ENCODE peak calls at places on chromosome 3, in nine cellular contexts. One of them, this sample, is unnamed.
A peak's percentile ranks its signal among the peaks of the same experiment; 100 is the strongest.

GRCh38 chr3:44835684-44836083 is 26.0 kb upstream of the TMEM42 start:
- DNase-seq in mesothelial cell of epicardium: no peak
- DNase-seq in osteocyte: no peak
- DNase-seq in fibroblast of lung: no peak
- DNase-seq in mammary epithelial cell: no peak
- DNase-seq in fibroblast of mammary gland: no peak
- DNase-seq in GM23338: no peak
- DNase-seq in adrenal gland: no peak
- DNase-seq in natural killer cell: no peak
- DNase-seq in this sample: no peak

GRCh38 chr3:115961390-115961789 is 338.1 kb downstream of the GAP43 start:
- DNase-seq in mesothelial cell of epicardium: no peak
- DNase-seq in osteocyte: no peak
- DNase-seq in fibroblast of lung: no peak
- DNase-seq in mammary epithelial cell: peak; percentile 11
- DNase-seq in fibroblast of mammary gland: peak; percentile 53
- DNase-seq in GM23338: no peak
- DNase-seq in adrenal gland: no peak
- DNase-seq in natural killer cell: no peak
- DNase-seq in this sample: no peak

GRCh38 chr3:63611382-63611781 is 41.1 kb upstream of the SNTN start:
- DNase-seq in mesothelial cell of epicardium: no peak
- DNase-seq in osteocyte: no peak
- DNase-seq in fibroblast of lung: no peak
- DNase-seq in mammary epithelial cell: no peak
- DNase-seq in fibroblast of mammary gland: peak; percentile 4
- DNase-seq in GM23338: no peak
- DNase-seq in adrenal gland: peak; percentile 20
- DNase-seq in natural killer cell: no peak
- DNase-seq in this sample: peak; percentile 9

GRCh38 chr3:71035314-71035713 is 548.2 kb downstream of the FOXP1 start:
- DNase-seq in mesothelial cell of epicardium: no peak
- DNase-seq in osteocyte: no peak
- DNase-seq in fibroblast of lung: peak; percentile 68
- DNase-seq in mammary epithelial cell: no peak
- DNase-seq in fibroblast of mammary gland: peak; percentile 45
- DNase-seq in GM23338: no peak
- DNase-seq in adrenal gland: no peak
- DNase-seq in natural killer cell: no peak
- DNase-seq in this sample: peak; percentile 58

GRCh38 chr3:46010519-46011113 is 15.0 kb upstream of the FYCO1 start:
- DNase-seq in mesothelial cell of epicardium: no peak
- DNase-seq in osteocyte: no peak
- DNase-seq in fibroblast of lung: no peak
- DNase-seq in mammary epithelial cell: no peak
- DNase-seq in fibroblast of mammary gland: no peak
- DNase-seq in GM23338: no peak
- DNase-seq in adrenal gland: no peak
- DNase-seq in natural killer cell: no peak
- DNase-seq in this sample: no peak

GRCh38 chr3:196813903-196814302 is 53.8 kb upstream of the SENP5 start:
- DNase-seq in mesothelial cell of epicardium: no peak
- DNase-seq in osteocyte: no peak
- DNase-seq in fibroblast of lung: peak; percentile 20
- DNase-seq in mammary epithelial cell: no peak
- DNase-seq in fibroblast of mammary gland: peak; percentile 16
- DNase-seq in GM23338: no peak
- DNase-seq in adrenal gland: no peak
- DNase-seq in natural killer cell: no peak
- DNase-seq in this sample: no peak

GRCh38 chr3:28791713-28792255 is 443.2 kb upstream of the AZI2 start:
- DNase-seq in mesothelial cell of epicardium: no peak
- DNase-seq in osteocyte: no peak
- DNase-seq in fibroblast of lung: no peak
- DNase-seq in mammary epithelial cell: no peak
- DNase-seq in fibroblast of mammary gland: no peak
- DNase-seq in GM23338: peak; percentile 28
- DNase-seq in adrenal gland: no peak
- DNase-seq in natural killer cell: no peak
- DNase-seq in this sample: no peak

GRCh38 chr3:128867200-128868125 is 12.0 kb upstream of the ACAD9 start:
- DNase-seq in mesothelial cell of epicardium: no peak
- DNase-seq in osteocyte: no peak
- DNase-seq in fibroblast of lung: peak; percentile 14
- DNase-seq in mammary epithelial cell: peak; percentile 52
- DNase-seq in fibroblast of mammary gland: no peak
- DNase-seq in GM23338: no peak
- DNase-seq in adrenal gland: no peak
- DNase-seq in natural killer cell: no peak
- DNase-seq in this sample: peak; percentile 65

GRCh38 chr3:49699281-49699723 is 9.9 kb downstream of the RNF123 start:
- DNase-seq in mesothelial cell of epicardium: no peak
- DNase-seq in osteocyte: no peak
- DNase-seq in fibroblast of lung: no peak
- DNase-seq in mammary epithelial cell: no peak
- DNase-seq in fibroblast of mammary gland: no peak
- DNase-seq in GM23338: no peak
- DNase-seq in adrenal gland: no peak
- DNase-seq in natural killer cell: no peak
- DNase-seq in this sample: no peak

GRCh38 chr3:180223268-180223667 is 186.5 kb upstream of the PEX5L start:
- DNase-seq in mesothelial cell of epicardium: no peak
- DNase-seq in osteocyte: no peak
- DNase-seq in fibroblast of lung: no peak
- DNase-seq in mammary epithelial cell: no peak
- DNase-seq in fibroblast of mammary gland: no peak
- DNase-seq in GM23338: no peak
- DNase-seq in adrenal gland: no peak
- DNase-seq in natural killer cell: no peak
- DNase-seq in this sample: no peak

GRCh38 chr3:109973733-109974132 is 636.4 kb upstream of the DPPA4 start:
- DNase-seq in mesothelial cell of epicardium: no peak
- DNase-seq in osteocyte: no peak
- DNase-seq in fibroblast of lung: peak; percentile 8
- DNase-seq in mammary epithelial cell: no peak
- DNase-seq in fibroblast of mammary gland: peak; percentile 17
- DNase-seq in GM23338: no peak
- DNase-seq in adrenal gland: no peak
- DNase-seq in natural killer cell: no peak
- DNase-seq in this sample: peak; percentile 18

GRCh38 chr3:186425788-186426730 is 64.0 kb upstream of the DGKG start:
- DNase-seq in mesothelial cell of epicardium: no peak
- DNase-seq in osteocyte: no peak
- DNase-seq in fibroblast of lung: peak; percentile 94
- DNase-seq in mammary epithelial cell: peak; percentile 45
- DNase-seq in fibroblast of mammary gland: peak; percentile 90
- DNase-seq in GM23338: peak; percentile 68
- DNase-seq in adrenal gland: no peak
- DNase-seq in natural killer cell: no peak
- DNase-seq in this sample: peak; percentile 80

GRCh38 chr3:42894693-42895092 is 11.2 kb upstream of the ZNF662 start:
- DNase-seq in mesothelial cell of epicardium: no peak
- DNase-seq in osteocyte: no peak
- DNase-seq in fibroblast of lung: no peak
- DNase-seq in mammary epithelial cell: no peak
- DNase-seq in fibroblast of mammary gland: no peak
- DNase-seq in GM23338: no peak
- DNase-seq in adrenal gland: no peak
- DNase-seq in natural killer cell: no peak
- DNase-seq in this sample: no peak
- TF ChIP-seq CTCF in mesothelial cell of epicardium: no peak
- TF ChIP-seq CTCF in osteocyte: no peak
- TF ChIP-seq CTCF in fibroblast of lung: no peak
- TF ChIP-seq CTCF in mammary epithelial cell: no peak
- TF ChIP-seq CTCF in fibroblast of mammary gland: no peak
- TF ChIP-seq CTCF in GM23338: no peak
- TF ChIP-seq CTCF in adrenal gland: no peak
- TF ChIP-seq CTCF in natural killer cell: no peak
- TF ChIP-seq CTCF in this sample: no peak

DNA sequence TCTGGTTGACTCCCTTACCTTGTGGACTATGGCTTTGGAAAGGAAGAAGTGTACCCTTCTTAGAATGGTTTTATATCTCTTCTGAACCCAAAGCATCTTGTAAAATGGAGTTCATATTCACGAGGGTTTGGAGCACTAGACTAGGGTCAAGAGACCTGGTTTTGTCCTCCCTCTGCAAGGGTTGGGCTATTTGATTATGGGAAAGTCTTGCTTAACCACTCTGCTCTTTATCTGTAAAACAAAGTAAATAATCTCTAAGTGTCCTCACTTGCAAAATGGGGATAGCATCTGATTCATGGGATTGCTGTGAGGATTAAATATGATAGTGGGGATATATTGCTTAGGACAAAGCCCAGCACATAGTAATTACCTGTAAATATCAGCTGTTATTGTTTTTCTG is 17.9 kb upstream of the SLC2A2 start:
- DNase-seq in mesothelial cell of epicardium: no peak
- DNase-seq in osteocyte: no peak
- DNase-seq in fibroblast of lung: no peak
- DNase-seq in mammary epithelial cell: no peak
- DNase-seq in fibroblast of mammary gland: no peak
- DNase-seq in GM23338: no peak
- DNase-seq in adrenal gland: no peak
- DNase-seq in natural killer cell: no peak
- DNase-seq in this sample: no peak
- TF ChIP-seq CTCF in mesothelial cell of epicardium: no peak
- TF ChIP-seq CTCF in osteocyte: no peak
- TF ChIP-seq CTCF in fibroblast of lung: no peak
- TF ChIP-seq CTCF in mammary epithelial cell: no peak
- TF ChIP-seq CTCF in fibroblast of mammary gland: no peak
- TF ChIP-seq CTCF in GM23338: no peak
- TF ChIP-seq CTCF in adrenal gland: no peak
- TF ChIP-seq CTCF in natural killer cell: no peak
- TF ChIP-seq CTCF in this sample: no peak

GRCh38 chr3:185297867-185298266 is 44.0 kb upstream of the EHHADH start:
- DNase-seq in mesothelial cell of epicardium: no peak
- DNase-seq in osteocyte: no peak
- DNase-seq in fibroblast of lung: no peak
- DNase-seq in mammary epithelial cell: no peak
- DNase-seq in fibroblast of mammary gland: no peak
- DNase-seq in GM23338: no peak
- DNase-seq in adrenal gland: no peak
- DNase-seq in natural killer cell: no peak
- DNase-seq in this sample: no peak
- TF ChIP-seq CTCF in mesothelial cell of epicardium: no peak
- TF ChIP-seq CTCF in osteocyte: no peak
- TF ChIP-seq CTCF in fibroblast of lung: no peak
- TF ChIP-seq CTCF in mammary epithelial cell: no peak
- TF ChIP-seq CTCF in fibroblast of mammary gland: no peak
- TF ChIP-seq CTCF in GM23338: no peak
- TF ChIP-seq CTCF in adrenal gland: no peak
- TF ChIP-seq CTCF in natural killer cell: no peak
- TF ChIP-seq CTCF in this sample: no peak

DNA sequence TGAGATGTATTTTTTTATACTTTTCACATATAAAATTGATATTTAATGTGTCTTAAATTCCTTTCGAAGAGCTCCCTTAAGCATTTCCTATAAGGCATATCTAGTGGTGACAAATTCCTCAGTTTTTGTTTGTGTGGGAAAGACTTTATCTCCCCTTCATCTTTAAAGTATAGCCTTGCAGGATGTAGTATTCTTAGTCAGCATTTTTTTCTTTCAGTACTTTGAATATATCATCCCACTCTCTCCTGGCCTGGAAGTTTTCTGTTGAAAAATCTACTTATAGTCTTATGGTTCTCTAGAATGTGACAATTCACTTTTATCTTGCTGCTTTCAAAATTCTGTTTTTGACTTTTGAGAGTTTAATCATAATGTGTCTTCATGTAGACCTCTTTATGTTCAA is 95.2 kb downstream of the EDEM1 start:
- DNase-seq in mesothelial cell of epicardium: no peak
- DNase-seq in osteocyte: no peak
- DNase-seq in fibroblast of lung: no peak
- DNase-seq in mammary epithelial cell: no peak
- DNase-seq in fibroblast of mammary gland: no peak
- DNase-seq in GM23338: no peak
- DNase-seq in adrenal gland: no peak
- DNase-seq in natural killer cell: no peak
- DNase-seq in this sample: no peak
- TF ChIP-seq CTCF in mesothelial cell of epicardium: no peak
- TF ChIP-seq CTCF in osteocyte: no peak
- TF ChIP-seq CTCF in fibroblast of lung: no peak
- TF ChIP-seq CTCF in mammary epithelial cell: no peak
- TF ChIP-seq CTCF in fibroblast of mammary gland: no peak
- TF ChIP-seq CTCF in GM23338: no peak
- TF ChIP-seq CTCF in adrenal gland: no peak
- TF ChIP-seq CTCF in natural killer cell: no peak
- TF ChIP-seq CTCF in this sample: no peak

GRCh38 chr3:11510001-11510760 is 133.5 kb downstream of the VGLL4 start:
- DNase-seq in mesothelial cell of epicardium: peak; percentile 60
- DNase-seq in osteocyte: no peak
- DNase-seq in fibroblast of lung: no peak
- DNase-seq in mammary epithelial cell: no peak
- DNase-seq in fibroblast of mammary gland: no peak
- DNase-seq in GM23338: no peak
- DNase-seq in adrenal gland: peak; percentile 41
- DNase-seq in natural killer cell: no peak
- DNase-seq in this sample: no peak

GRCh38 chr3:11507719-11508118 is 136.0 kb downstream of the VGLL4 start:
- DNase-seq in mesothelial cell of epicardium: no peak
- DNase-seq in osteocyte: no peak
- DNase-seq in fibroblast of lung: peak; percentile 35
- DNase-seq in mammary epithelial cell: no peak
- DNase-seq in fibroblast of mammary gland: peak; percentile 40
- DNase-seq in GM23338: no peak
- DNase-seq in adrenal gland: no peak
- DNase-seq in natural killer cell: no peak
- DNase-seq in this sample: no peak

GRCh38 chr3:11508346-11509174 is 135.2 kb downstream of the VGLL4 start:
- DNase-seq in mesothelial cell of epicardium: no peak
- DNase-seq in osteocyte: no peak
- DNase-seq in fibroblast of lung: no peak
- DNase-seq in mammary epithelial cell: no peak
- DNase-seq in fibroblast of mammary gland: no peak
- DNase-seq in GM23338: no peak
- DNase-seq in adrenal gland: no peak
- DNase-seq in natural killer cell: no peak
- DNase-seq in this sample: no peak

GRCh38 chr3:11513817-11514135 is 129.9 kb downstream of the VGLL4 start:
- DNase-seq in mesothelial cell of epicardium: no peak
- DNase-seq in osteocyte: no peak
- DNase-seq in fibroblast of lung: no peak
- DNase-seq in mammary epithelial cell: no peak
- DNase-seq in fibroblast of mammary gland: no peak
- DNase-seq in GM23338: no peak
- DNase-seq in adrenal gland: peak; percentile 14
- DNase-seq in natural killer cell: no peak
- DNase-seq in this sample: no peak

GRCh38 chr3:11509175-11510000 is 134.3 kb downstream of the VGLL4 start:
- DNase-seq in mesothelial cell of epicardium: no peak
- DNase-seq in osteocyte: no peak
- DNase-seq in fibroblast of lung: peak; percentile 99
- DNase-seq in mammary epithelial cell: no peak
- DNase-seq in fibroblast of mammary gland: peak; percentile 92
- DNase-seq in GM23338: peak; percentile 57
- DNase-seq in adrenal gland: peak; percentile 78
- DNase-seq in natural killer cell: no peak
- DNase-seq in this sample: peak; percentile 53
- TF ChIP-seq CTCF in mesothelial cell of epicardium: no peak
- TF ChIP-seq CTCF in osteocyte: peak; percentile 35
- TF ChIP-seq CTCF in fibroblast of lung: peak; percentile 40
- TF ChIP-seq CTCF in mammary epithelial cell: no peak
- TF ChIP-seq CTCF in fibroblast of mammary gland: peak; percentile 21
- TF ChIP-seq CTCF in GM23338: no peak
- TF ChIP-seq CTCF in adrenal gland: no peak
- TF ChIP-seq CTCF in natural killer cell: no peak
- TF ChIP-seq CTCF in this sample: no peak

GRCh38 chr3:23895181-23895580 is 21.6 kb downstream of the NKIRAS1 start:
- DNase-seq in mesothelial cell of epicardium: no peak
- DNase-seq in osteocyte: no peak
- DNase-seq in fibroblast of lung: no peak
- DNase-seq in mammary epithelial cell: no peak
- DNase-seq in fibroblast of mammary gland: no peak
- DNase-seq in GM23338: no peak
- DNase-seq in adrenal gland: no peak
- DNase-seq in natural killer cell: no peak
- DNase-seq in this sample: no peak
- TF ChIP-seq CTCF in mesothelial cell of epicardium: no peak
- TF ChIP-seq CTCF in osteocyte: no peak
- TF ChIP-seq CTCF in fibroblast of lung: no peak
- TF ChIP-seq CTCF in mammary epithelial cell: no peak
- TF ChIP-seq CTCF in fibroblast of mammary gland: no peak
- TF ChIP-seq CTCF in GM23338: no peak
- TF ChIP-seq CTCF in adrenal gland: no peak
- TF ChIP-seq CTCF in natural killer cell: no peak
- TF ChIP-seq CTCF in this sample: no peak